ENCODE peak calls at places on chromosome 13, in seven cellular contexts. H, G, S, D, N, V and T are unnamed samples.

GRCh38 chr13:49219647-49220034 is 497 bp upstream of the MLNR start:
- DNase-seq in H (no peak), G (no peak), S (no peak), D (no peak), N (no peak), V (peak), T (no peak)

GRCh38 chr13:85729296-85729695 is 69.9 kb downstream of the SLITRK6 start:
- DNase-seq in H (no peak), G (no peak), S (no peak), D (no peak), N (no peak), V (peak), T (no peak)

GRCh38 chr13:113291997-113292862 is 4.8 kb upstream of the LAMP1 start:
- DNase-seq in H (peak), G (peak), S (no peak), D (no peak), N (no peak), V (peak), T (no peak)

GRCh38 chr13:62294210-62294609 is 878.6 kb upstream of the PCDH20 start:
- DNase-seq in H (no peak), G (no peak), S (no peak), D (no peak), N (no peak), V (no peak), T (no peak)

GRCh38 chr13:70568571-70568970 is 460.3 kb upstream of the KLHL1 start:
- DNase-seq in H (no peak), G (peak), S (no peak), D (no peak), N (no peak), V (peak), T (peak)

GRCh38 chr13:51626749-51627148 is 42.5 kb downstream of the WDFY2 start:
- DNase-seq in H (no peak), G (no peak), S (no peak), D (no peak), N (no peak), V (no peak), T (no peak)

GRCh38 chr13:113839536-113840204 is 24.2 kb downstream of the GAS6 start:
- DNase-seq in H (no peak), G (no peak), S (no peak), D (no peak), N (peak), V (no peak), T (no peak)

GRCh38 chr13:30526612-30527217 is 61.0 kb upstream of the HMGB1 start:
- DNase-seq in H (no peak), G (peak), S (no peak), D (no peak), N (no peak), V (no peak), T (no peak)

GRCh38 chr13:113902956-113903355 is 39.1 kb upstream of the GAS6 start:
- DNase-seq in H (peak), G (no peak), S (no peak), D (no peak), N (no peak), V (no peak), T (no peak)

GRCh38 chr13:113668491-113668971 is 1.5 kb downstream of the GRK1 start:
- DNase-seq in H (peak), G (no peak), S (no peak), D (no peak), N (no peak), V (no peak), T (no peak)

GRCh38 chr13:65985632-65986031 is 1244.5 kb downstream of the PCDH9 start:
- DNase-seq in H (no peak), G (no peak), S (no peak), D (no peak), N (no peak), V (no peak), T (no peak)

GRCh38 chr13:44354884-44355283 is 18.7 kb upstream of the SERP2 start:
- DNase-seq in H (no peak), G (no peak), S (no peak), D (no peak), N (no peak), V (no peak), T (no peak)

GRCh38 chr13:27138457-27139093 is 33.0 kb downstream of the USP12 start:
- DNase-seq in H (no peak), G (no peak), S (no peak), D (no peak), N (no peak), V (no peak), T (no peak)

GRCh38 chr13:52010890-52011689 is at the start of gene ATP7B:
- DNase-seq in H (peak), G (no peak), S (no peak), D (no peak), N (peak), V (peak), T (no peak)

GRCh38 chr13:99322297-99323103 is 15.3 kb upstream of the GPR183 start:
- DNase-seq in H (no peak), G (peak), S (no peak), D (no peak), N (no peak), V (peak), T (no peak)

GRCh38 chr13:83065136-83065535 is 817.1 kb downstream of the SLITRK1 start:
- DNase-seq in H (no peak), G (peak), S (no peak), D (no peak), N (peak), V (peak), T (no peak)